ENCODE peak calls at places on chromosomes 3 and 15, in four cellular contexts. Q, W, N and Z are unnamed samples.

GRCh38 chr15:98712845-98713584 is 64.7 kb downstream of the IGF1R start:
- DNase-seq in N (no peak), W (no peak), Q (no peak), Z (no peak)

GRCh38 chr3:70736009-70736408 is 423.6 kb upstream of the MDFIC2 start:
- DNase-seq in Q (no peak), W (no peak), N (no peak), Z (no peak)

GRCh38 chr15:69749797-69750196 is 297.2 kb downstream of the RPLP1 start:
- DNase-seq in W (no peak), N (no peak), Q (peak; percentile 17), Z (no peak)

GRCh38 chr3:186612065-186612464 is 795 bp upstream of the AHSG start:
- DNase-seq in W (no peak), N (no peak), Q (no peak), Z (no peak)

GRCh38 chr3:58584690-58585004 is 7.5 kb upstream of the FAM107A start:
- DNase-seq in N (no peak), Q (peak; percentile 27), W (no peak), Z (no peak)

GRCh38 chr3:48432411-48433371 is 2.8 kb upstream of the PLXNB1 start:
- DNase-seq in Q (no peak), W (no peak), N (peak; percentile 46), Z (no peak)

GRCh38 chr3:101530213-101531047 is 17.4 kb upstream of the SENP7 start:
- DNase-seq in Q (no peak), N (no peak), W (no peak), Z (no peak)

GRCh38 chr3:195075199-195075940 is 195.6 kb downstream of the XXYLT1 start:
- DNase-seq in Q (no peak), N (peak; percentile 17), W (no peak), Z (peak; percentile 3)

GRCh38 chr15:94097567-94097966 is 133.8 kb upstream of the MCTP2 start:
- DNase-seq in W (no peak), Q (no peak), N (no peak), Z (no peak)

GRCh38 chr3:194333212-194333980 is 17.7 kb downstream of the CPN2 start:
- DNase-seq in N (peak; percentile 93), W (peak; percentile 93), Q (peak; percentile 91), Z (peak; percentile 94)

GRCh38 chr3:100982710-100983109 is 10.5 kb downstream of the ABI3BP start:
- DNase-seq in W (peak; percentile 66), Q (no peak), N (peak; percentile 30), Z (peak; percentile 75)

GRCh38 chr3:133574260-133574881 is 885 bp downstream of the CDV3 start:
- DNase-seq in Q (peak; percentile 72), W (peak; percentile 86), N (peak; percentile 86), Z (peak; percentile 85)

GRCh38 chr3:189132125-189132744 is 39.5 kb upstream of the TPRG1 start:
- DNase-seq in N (peak; percentile 46), Q (peak; percentile 74), W (peak; percentile 18), Z (peak; percentile 45)

GRCh38 chr15:73485372-73485771 is 42.4 kb downstream of the REC114 start:
- DNase-seq in Q (no peak), W (no peak), N (no peak), Z (no peak)

GRCh38 chr3:71099997-71100719 is 483.4 kb downstream of the FOXP1 start:
- DNase-seq in W (no peak), Q (no peak), N (no peak), Z (no peak)

GRCh38 chr15:26082833-26083174 is 219.7 kb upstream of the ATP10A start:
- DNase-seq in N (no peak), W (no peak), Q (no peak), Z (no peak)

GRCh38 chr15:67117356-67117755 is 52.0 kb downstream of the SMAD3 start:
- DNase-seq in N (no peak), W (no peak), Q (no peak), Z (no peak)

GRCh38 chr3:98359993-98360675 is 6.5 kb downstream of the OR5K4 start:
- DNase-seq in N (no peak), Q (peak; percentile 83), W (no peak), Z (no peak)

GRCh38 chr3:71611099-71611498 is 27.6 kb upstream of the FOXP1 start:
- DNase-seq in Q (no peak), W (no peak), N (no peak), Z (no peak)

GRCh38 chr15:63752075-63752684 is 81.6 kb downstream of the HERC1 start:
- DNase-seq in N (no peak), Q (peak; percentile 59), W (no peak), Z (no peak)

GRCh38 chr15:101193063-101193712 is 58.7 kb downstream of the CHSY1 start:
- DNase-seq in N (no peak), W (peak; percentile 68), Q (no peak), Z (peak; percentile 65)

GRCh38 chr3:148077318-148077923 is 620.3 kb upstream of the AGTR1 start:
- DNase-seq in Q (peak; percentile 50), N (no peak), W (no peak), Z (no peak)

GRCh38 chr3:138472141-138472825 is 37.9 kb downstream of the ESYT3 start:
- DNase-seq in N (no peak), Q (no peak), W (no peak), Z (no peak)

DNA sequence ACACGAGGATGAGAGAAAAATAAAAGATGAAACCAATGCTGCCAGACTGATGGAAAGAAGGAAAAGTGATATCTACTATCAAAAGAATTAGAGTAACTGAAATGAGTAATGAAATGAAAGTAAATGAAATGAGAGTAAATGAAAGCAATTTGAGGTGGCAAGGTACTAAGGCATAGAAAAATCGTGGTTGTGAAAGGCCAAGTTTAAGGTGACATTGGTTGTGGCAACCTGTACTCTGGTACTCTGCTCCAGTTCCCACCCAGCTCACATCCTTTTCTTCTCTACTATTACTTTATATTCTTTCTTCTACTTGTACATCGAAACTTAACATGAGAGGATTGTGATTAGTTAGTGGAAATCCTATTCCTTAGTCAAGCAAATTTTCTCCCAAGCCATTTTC is 10.1 kb downstream of the RFX7 start:
- DNase-seq in Q (no peak), N (no peak), W (no peak), Z (no peak)
- H3K9me3 ChIP-seq in Q (no peaks in the 10 kb centered on the region), N (peaks cover 35% of the 10 kb centered on the region), W (no peaks in the 10 kb centered on the region), Z (no peaks in the 10 kb centered on the region)

GRCh38 chr15:25066708-25067107 is 111.9 kb downstream of the SNRPN start:
- DNase-seq in W (no peak), N (no peak), Q (no peak), Z (no peak)
- H3K9me3 ChIP-seq in W (peaks cover 71% of the 10 kb centered on the region), N (peaks cover 100% of the 10 kb centered on the region), Q (no peaks in the 10 kb centered on the region), Z (peaks cover 100% of the 10 kb centered on the region)

DNA sequence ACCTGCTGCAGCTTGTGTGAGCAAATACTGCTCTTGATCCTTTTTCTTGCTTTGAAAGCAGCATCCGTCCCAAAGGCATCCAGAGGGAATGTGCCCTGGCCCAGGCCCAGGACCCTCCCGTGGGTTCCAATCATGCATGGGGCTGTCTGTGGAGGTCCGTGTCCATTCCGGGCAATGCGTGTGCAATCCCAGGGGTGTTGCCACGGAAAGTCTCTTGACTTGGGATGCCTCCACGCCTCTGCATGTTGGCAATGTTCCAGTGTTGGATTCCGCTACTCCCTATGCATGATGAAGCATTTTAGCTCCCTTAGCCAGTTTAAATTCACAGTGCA is 105.7 kb downstream of the SNRPN start:
- DNase-seq in N (no peak), W (no peak), Q (no peak), Z (no peak)
- H3K9me3 ChIP-seq in N (peaks cover 100% of the 10 kb centered on the region), W (peaks cover 66% of the 10 kb centered on the region), Q (no peaks in the 10 kb centered on the region), Z (peaks cover 100% of the 10 kb centered on the region)

GRCh38 chr15:85541744-85542143 is 161.3 kb downstream of the AKAP13 start:
- DNase-seq in W (no peak), N (no peak), Q (no peak), Z (no peak)

GRCh38 chr15:85542895-85543331 is 162.5 kb downstream of the AKAP13 start:
- DNase-seq in Q (no peak), W (no peak), N (no peak), Z (no peak)

GRCh38 chr15:85543741-85544155 is 163.3 kb downstream of the AKAP13 start:
- DNase-seq in W (peak; percentile 66), N (peak; percentile 86), Q (no peak), Z (peak; percentile 80)

GRCh38 chr15:85540085-85540797 is 159.8 kb downstream of the AKAP13 start:
- DNase-seq in Q (no peak), N (no peak), W (no peak), Z (no peak)

GRCh38 chr15:85542488-85542887 is 162.1 kb downstream of the AKAP13 start:
- DNase-seq in Q (no peak), W (no peak), N (no peak), Z (no peak)
- H3K9me3 ChIP-seq in Q (no peaks in the 10 kb centered on the region), W (no peaks in the 10 kb centered on the region), N (no peaks in the 10 kb centered on the region), Z (no peaks in the 10 kb centered on the region)

GRCh38 chr15:46452297-46452820 is 817.5 kb downstream of the SQOR start:
- DNase-seq in W (no peak), Q (no peak), N (no peak), Z (no peak)
- H3K9me3 ChIP-seq in W (no peaks in the 10 kb centered on the region), Q (no peaks in the 10 kb centered on the region), N (no peaks in the 10 kb centered on the region), Z (no peaks in the 10 kb centered on the region)

DNA sequence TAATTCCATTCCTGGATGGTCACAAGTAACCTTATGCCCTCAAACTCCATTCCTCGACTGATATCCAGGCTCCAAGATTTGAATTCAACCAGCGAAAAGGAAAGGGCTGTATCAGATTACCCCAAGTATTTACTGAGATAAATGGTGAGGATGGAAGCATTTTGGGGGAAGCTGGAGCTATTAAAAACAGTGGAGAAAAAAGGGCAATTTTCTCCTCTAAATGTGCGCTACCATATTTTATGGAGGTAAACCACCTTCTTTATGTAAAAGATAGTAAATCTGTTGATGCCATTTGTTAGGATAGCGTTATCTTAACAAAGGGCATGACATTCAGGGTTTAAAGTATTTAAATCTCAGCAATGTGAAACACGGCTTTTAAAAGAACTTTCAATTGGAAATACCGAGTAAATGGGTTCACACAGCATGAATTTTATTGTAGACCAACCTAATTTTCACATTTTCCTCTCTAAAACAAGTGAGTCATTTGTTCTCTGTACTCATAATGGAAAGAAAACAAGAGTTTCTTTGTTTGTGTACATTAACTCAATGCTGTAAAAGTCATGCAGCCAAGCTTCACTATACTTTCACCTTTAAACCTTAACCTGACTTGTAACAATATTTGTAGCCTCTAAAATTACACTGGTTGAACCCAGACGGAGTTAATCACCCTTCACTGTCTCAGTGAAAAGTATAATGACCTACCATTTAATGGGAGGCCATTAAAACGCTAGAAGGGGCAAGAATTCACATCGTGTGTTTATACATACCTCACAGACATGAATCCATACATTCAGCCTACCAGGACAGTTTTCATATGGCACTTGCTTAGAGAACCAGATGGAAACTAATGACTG is 773.4 kb downstream of the ROBO1 start:
- DNase-seq in W (no peak), N (no peak), Q (no peak), Z (no peak)
- H3K9me3 ChIP-seq in W (no peaks in the 10 kb centered on the region), N (no peaks in the 10 kb centered on the region), Q (no peaks in the 10 kb centered on the region), Z (peaks cover 10% of the 10 kb centered on the region)

DNA sequence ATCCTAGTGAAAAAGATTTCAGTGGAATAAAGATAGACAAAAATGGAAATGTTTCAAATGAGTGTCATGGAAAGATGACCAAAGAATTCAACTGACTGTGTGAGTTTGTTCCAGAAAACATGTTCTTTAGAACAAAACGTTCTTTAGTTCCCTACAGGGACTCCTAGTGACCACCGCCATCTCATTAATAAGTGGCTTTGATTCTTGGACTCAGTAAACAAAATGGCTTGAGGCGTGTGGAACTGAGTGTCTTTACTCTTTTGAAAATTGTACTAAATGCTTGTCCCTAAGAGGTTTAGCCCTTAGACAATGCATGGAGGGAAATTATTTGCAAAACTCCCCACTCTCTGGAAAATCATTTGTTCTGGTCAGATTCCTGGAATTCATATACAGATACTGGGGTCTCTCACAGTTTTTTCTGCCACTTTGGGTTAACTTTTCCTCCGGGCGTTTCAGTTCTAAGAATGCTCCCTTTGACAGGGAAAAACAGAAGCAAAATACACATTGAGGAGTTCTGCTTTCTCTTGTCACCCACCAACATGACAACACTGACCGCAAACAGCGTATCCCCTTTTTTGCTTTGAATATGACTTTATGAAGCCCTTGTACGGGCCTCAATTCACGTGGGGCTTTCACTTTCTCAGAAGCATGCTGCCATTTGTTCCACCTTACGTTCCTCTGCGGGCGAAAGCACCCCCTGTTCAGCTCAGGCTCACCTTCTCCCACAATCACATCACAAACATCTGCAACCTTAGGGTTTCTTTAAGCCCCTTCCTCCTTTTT is 15.3 kb upstream of the NRROS start:
- DNase-seq in Q (no peak), W (no peak), N (no peak), Z (no peak)
- H3K9me3 ChIP-seq in Q (no peaks in the 10 kb centered on the region), W (no peaks in the 10 kb centered on the region), N (no peaks in the 10 kb centered on the region), Z (no peaks in the 10 kb centered on the region)